ENCODE peak calls at places on chromosomes 4 and X, in six cellular contexts. One of them, this sample, is unnamed.

GRCh38 chrX:42495139-42495538 is 282.8 kb downstream of the PPP1R2C start:
- DNase-seq in ACHN: no peak
- DNase-seq in astrocyte of the hippocampus: no peak
- DNase-seq in NCI-H1092 treated with DMSO at 0.1 percent for 48 hours: peak; percentile 1
- DNase-seq in SHP77 treated with DMSO at 0.1 percent for 48 hours: peak; percentile 1
- DNase-seq in activated effector memory CD4-positive, alpha-beta T cell treated with Interleukin-2 at 50 U/mL for 16 hours: no peak
- DNase-seq in this sample: no peak

GRCh38 chr4:116878280-116878679 is 207.1 kb downstream of the TRAM1L1 start:
- DNase-seq in activated effector memory CD4-positive, alpha-beta T cell treated with Interleukin-2 at 50 U/mL for 16 hours: no peak
- DNase-seq in astrocyte of the hippocampus: no peak
- DNase-seq in ACHN: no peak
- DNase-seq in SHP77 treated with DMSO at 0.1 percent for 48 hours: no peak
- DNase-seq in NCI-H1092 treated with DMSO at 0.1 percent for 48 hours: no peak
- DNase-seq in this sample: no peak

GRCh38 chr4:78602334-78602733 is 50.8 kb downstream of the ANXA3 start:
- DNase-seq in astrocyte of the hippocampus: no peak
- DNase-seq in ACHN: no peak
- DNase-seq in NCI-H1092 treated with DMSO at 0.1 percent for 48 hours: peak; percentile 10
- DNase-seq in SHP77 treated with DMSO at 0.1 percent for 48 hours: no peak
- DNase-seq in activated effector memory CD4-positive, alpha-beta T cell treated with Interleukin-2 at 50 U/mL for 16 hours: no peak
- DNase-seq in this sample: no peak

GRCh38 chrX:9597361-9598035 is 132.6 kb downstream of the TBL1X start:
- DNase-seq in NCI-H1092 treated with DMSO at 0.1 percent for 48 hours: no peak
- DNase-seq in ACHN: no peak
- DNase-seq in activated effector memory CD4-positive, alpha-beta T cell treated with Interleukin-2 at 50 U/mL for 16 hours: no peak
- DNase-seq in SHP77 treated with DMSO at 0.1 percent for 48 hours: no peak
- DNase-seq in astrocyte of the hippocampus: no peak
- DNase-seq in this sample: no peak

GRCh38 chr4:156999175-156999517 is 27.5 kb upstream of the PDGFC start:
- DNase-seq in SHP77 treated with DMSO at 0.1 percent for 48 hours: no peak
- DNase-seq in activated effector memory CD4-positive, alpha-beta T cell treated with Interleukin-2 at 50 U/mL for 16 hours: no peak
- DNase-seq in ACHN: peak; percentile 97
- DNase-seq in astrocyte of the hippocampus: peak; percentile 99
- DNase-seq in NCI-H1092 treated with DMSO at 0.1 percent for 48 hours: no peak
- DNase-seq in this sample: no peak

GRCh38 chr4:67152976-67153375 is 392.3 kb downstream of the CENPC start:
- DNase-seq in astrocyte of the hippocampus: no peak
- DNase-seq in NCI-H1092 treated with DMSO at 0.1 percent for 48 hours: no peak
- DNase-seq in SHP77 treated with DMSO at 0.1 percent for 48 hours: no peak
- DNase-seq in activated effector memory CD4-positive, alpha-beta T cell treated with Interleukin-2 at 50 U/mL for 16 hours: no peak
- DNase-seq in ACHN: no peak
- DNase-seq in this sample: no peak

GRCh38 chr4:101232074-101232776 is 115.1 kb downstream of the PPP3CA start:
- DNase-seq in SHP77 treated with DMSO at 0.1 percent for 48 hours: no peak
- DNase-seq in ACHN: peak; percentile 65
- DNase-seq in NCI-H1092 treated with DMSO at 0.1 percent for 48 hours: no peak
- DNase-seq in activated effector memory CD4-positive, alpha-beta T cell treated with Interleukin-2 at 50 U/mL for 16 hours: no peak
- DNase-seq in astrocyte of the hippocampus: peak; percentile 48
- DNase-seq in this sample: no peak

GRCh38 chr4:14802596-14802995 is 199.7 kb upstream of the CPEB2 start:
- DNase-seq in NCI-H1092 treated with DMSO at 0.1 percent for 48 hours: no peak
- DNase-seq in ACHN: no peak
- DNase-seq in activated effector memory CD4-positive, alpha-beta T cell treated with Interleukin-2 at 50 U/mL for 16 hours: no peak
- DNase-seq in astrocyte of the hippocampus: no peak
- DNase-seq in SHP77 treated with DMSO at 0.1 percent for 48 hours: no peak
- DNase-seq in this sample: no peak

GRCh38 chr4:8117278-8117682 is 41.3 kb downstream of the ABLIM2 start:
- DNase-seq in SHP77 treated with DMSO at 0.1 percent for 48 hours: peak; percentile 11
- DNase-seq in activated effector memory CD4-positive, alpha-beta T cell treated with Interleukin-2 at 50 U/mL for 16 hours: no peak
- DNase-seq in NCI-H1092 treated with DMSO at 0.1 percent for 48 hours: no peak
- DNase-seq in astrocyte of the hippocampus: no peak
- DNase-seq in ACHN: peak; percentile 12
- DNase-seq in this sample: no peak

GRCh38 chrX:34879361-34879760 is 63.2 kb upstream of the FAM47B start:
- DNase-seq in activated effector memory CD4-positive, alpha-beta T cell treated with Interleukin-2 at 50 U/mL for 16 hours: no peak
- DNase-seq in SHP77 treated with DMSO at 0.1 percent for 48 hours: no peak
- DNase-seq in astrocyte of the hippocampus: no peak
- DNase-seq in NCI-H1092 treated with DMSO at 0.1 percent for 48 hours: no peak
- DNase-seq in ACHN: no peak
- DNase-seq in this sample: no peak

GRCh38 chr4:138576684-138577083 is 334.5 kb upstream of the SLC7A11 start:
- DNase-seq in astrocyte of the hippocampus: peak; percentile 31
- DNase-seq in SHP77 treated with DMSO at 0.1 percent for 48 hours: no peak
- DNase-seq in ACHN: peak; percentile 33
- DNase-seq in activated effector memory CD4-positive, alpha-beta T cell treated with Interleukin-2 at 50 U/mL for 16 hours: no peak
- DNase-seq in NCI-H1092 treated with DMSO at 0.1 percent for 48 hours: peak; percentile 22
- DNase-seq in this sample: no peak

GRCh38 chr4:185210102-185210981 is 944 bp downstream of the SNX25 start:
- DNase-seq in astrocyte of the hippocampus: peak; percentile 75
- DNase-seq in ACHN: peak; percentile 48
- DNase-seq in activated effector memory CD4-positive, alpha-beta T cell treated with Interleukin-2 at 50 U/mL for 16 hours: peak; percentile 19
- DNase-seq in NCI-H1092 treated with DMSO at 0.1 percent for 48 hours: peak; percentile 28
- DNase-seq in SHP77 treated with DMSO at 0.1 percent for 48 hours: no peak
- DNase-seq in this sample: no peak

GRCh38 chr4:921830-922331 is 10.2 kb downstream of the GAK start:
- DNase-seq in ACHN: no peak
- DNase-seq in astrocyte of the hippocampus: no peak
- DNase-seq in SHP77 treated with DMSO at 0.1 percent for 48 hours: no peak
- DNase-seq in activated effector memory CD4-positive, alpha-beta T cell treated with Interleukin-2 at 50 U/mL for 16 hours: no peak
- DNase-seq in NCI-H1092 treated with DMSO at 0.1 percent for 48 hours: no peak
- DNase-seq in this sample: peak; percentile 83

GRCh38 chrX:8726031-8726652 is 5.8 kb downstream of the ANOS1 start:
- DNase-seq in activated effector memory CD4-positive, alpha-beta T cell treated with Interleukin-2 at 50 U/mL for 16 hours: no peak
- DNase-seq in SHP77 treated with DMSO at 0.1 percent for 48 hours: peak; percentile 42
- DNase-seq in ACHN: no peak
- DNase-seq in astrocyte of the hippocampus: peak; percentile 47
- DNase-seq in NCI-H1092 treated with DMSO at 0.1 percent for 48 hours: peak; percentile 89
- DNase-seq in this sample: no peak

GRCh38 chrX:489805-490204 is 103.1 kb upstream of the PPP2R3B start:
- DNase-seq in NCI-H1092 treated with DMSO at 0.1 percent for 48 hours: no peak
- DNase-seq in ACHN: no peak
- DNase-seq in astrocyte of the hippocampus: no peak
- DNase-seq in activated effector memory CD4-positive, alpha-beta T cell treated with Interleukin-2 at 50 U/mL for 16 hours: no peak
- DNase-seq in SHP77 treated with DMSO at 0.1 percent for 48 hours: no peak
- DNase-seq in this sample: peak; percentile 53

GRCh38 chrX:68912113-68912980 is 83.5 kb downstream of the EFNB1 start:
- DNase-seq in astrocyte of the hippocampus: peak; percentile 51
- DNase-seq in SHP77 treated with DMSO at 0.1 percent for 48 hours: no peak
- DNase-seq in ACHN: no peak
- DNase-seq in activated effector memory CD4-positive, alpha-beta T cell treated with Interleukin-2 at 50 U/mL for 16 hours: no peak
- DNase-seq in NCI-H1092 treated with DMSO at 0.1 percent for 48 hours: no peak
- DNase-seq in this sample: no peak

GRCh38 chr4:153486281-153487151 is 20.4 kb downstream of the TMEM131L start:
- DNase-seq in ACHN: peak; percentile 76
- DNase-seq in activated effector memory CD4-positive, alpha-beta T cell treated with Interleukin-2 at 50 U/mL for 16 hours: no peak
- DNase-seq in NCI-H1092 treated with DMSO at 0.1 percent for 48 hours: no peak
- DNase-seq in SHP77 treated with DMSO at 0.1 percent for 48 hours: no peak
- DNase-seq in astrocyte of the hippocampus: peak; percentile 87
- DNase-seq in this sample: no peak

GRCh38 chr4:152106113-152106763 is 345.4 kb upstream of the GATB start:
- DNase-seq in NCI-H1092 treated with DMSO at 0.1 percent for 48 hours: no peak
- DNase-seq in astrocyte of the hippocampus: peak; percentile 94
- DNase-seq in activated effector memory CD4-positive, alpha-beta T cell treated with Interleukin-2 at 50 U/mL for 16 hours: no peak
- DNase-seq in ACHN: peak; percentile 90
- DNase-seq in SHP77 treated with DMSO at 0.1 percent for 48 hours: no peak
- DNase-seq in this sample: no peak

GRCh38 chr4:148955926-148956325 is 513.7 kb upstream of the NR3C2 start:
- DNase-seq in astrocyte of the hippocampus: peak; percentile 5
- DNase-seq in SHP77 treated with DMSO at 0.1 percent for 48 hours: no peak
- DNase-seq in NCI-H1092 treated with DMSO at 0.1 percent for 48 hours: no peak
- DNase-seq in activated effector memory CD4-positive, alpha-beta T cell treated with Interleukin-2 at 50 U/mL for 16 hours: no peak
- DNase-seq in ACHN: no peak
- DNase-seq in this sample: no peak

GRCh38 chrX:9781941-9782340 is 4.3 kb upstream of the SHROOM2 start:
- DNase-seq in SHP77 treated with DMSO at 0.1 percent for 48 hours: no peak
- DNase-seq in activated effector memory CD4-positive, alpha-beta T cell treated with Interleukin-2 at 50 U/mL for 16 hours: no peak
- DNase-seq in NCI-H1092 treated with DMSO at 0.1 percent for 48 hours: no peak
- DNase-seq in astrocyte of the hippocampus: no peak
- DNase-seq in ACHN: no peak
- DNase-seq in this sample: no peak

GRCh38 chr4:15498356-15498755 is 28.7 kb downstream of the CC2D2A start:
- DNase-seq in ACHN: no peak
- DNase-seq in astrocyte of the hippocampus: no peak
- DNase-seq in NCI-H1092 treated with DMSO at 0.1 percent for 48 hours: no peak
- DNase-seq in activated effector memory CD4-positive, alpha-beta T cell treated with Interleukin-2 at 50 U/mL for 16 hours: no peak
- DNase-seq in SHP77 treated with DMSO at 0.1 percent for 48 hours: no peak
- DNase-seq in this sample: no peak

GRCh38 chr4:46934731-46935130 is 25.7 kb upstream of the COX7B2 start:
- DNase-seq in activated effector memory CD4-positive, alpha-beta T cell treated with Interleukin-2 at 50 U/mL for 16 hours: no peak
- DNase-seq in ACHN: no peak
- DNase-seq in astrocyte of the hippocampus: no peak
- DNase-seq in NCI-H1092 treated with DMSO at 0.1 percent for 48 hours: no peak
- DNase-seq in SHP77 treated with DMSO at 0.1 percent for 48 hours: no peak
- DNase-seq in this sample: no peak

GRCh38 chr4:56475917-56476316 is 8.5 kb downstream of the SRP72 start:
- DNase-seq in astrocyte of the hippocampus: no peak
- DNase-seq in SHP77 treated with DMSO at 0.1 percent for 48 hours: no peak
- DNase-seq in activated effector memory CD4-positive, alpha-beta T cell treated with Interleukin-2 at 50 U/mL for 16 hours: no peak
- DNase-seq in NCI-H1092 treated with DMSO at 0.1 percent for 48 hours: no peak
- DNase-seq in ACHN: no peak
- DNase-seq in this sample: no peak

GRCh38 chr4:120858776-120859175 is 63.8 kb downstream of the PRDM5 start:
- DNase-seq in astrocyte of the hippocampus: no peak
- DNase-seq in ACHN: no peak
- DNase-seq in SHP77 treated with DMSO at 0.1 percent for 48 hours: no peak
- DNase-seq in NCI-H1092 treated with DMSO at 0.1 percent for 48 hours: no peak
- DNase-seq in activated effector memory CD4-positive, alpha-beta T cell treated with Interleukin-2 at 50 U/mL for 16 hours: no peak
- DNase-seq in this sample: no peak

This sample was measured in mesenteric fat pad.